ENCODE peak calls at places on chromosomes 16 and 17, in ten cellular contexts. R is SJCRH30, S is pancreas, V is HL-60, U is BJ, X is body of pancreas, E is esophagus squamous epithelium, T is neural progenitor cell, K is GM12865, D is suprapubic skin. N is an unnamed sample.

GRCh38 chr16:56530872-56531271 is 11.0 kb upstream of the BBS2 start:
- DNase-seq in R (no peak), S (no peak), V (no peak), U (no peak), X (no peak), E (no peak), T (no peak), K (no peak), D (no peak), N (no peak)

GRCh38 chr16:55543470-55543869 is 23.0 kb upstream of the CAPNS2 start:
- DNase-seq in R (peak), S (no peak), V (no peak), U (no peak), X (no peak), E (no peak), T (peak), K (no peak), D (no peak), N (peak)

GRCh38 chr17:67017895-67018294 is 26.5 kb upstream of the CACNG1 start:
- DNase-seq in R (no peak), S (no peak), V (no peak), U (no peak), X (no peak), E (no peak), T (no peak), K (no peak), D (no peak), N (peak)

GRCh38 chr17:1787301-1787902 is 25.5 kb downstream of the SERPINF1 start:
- DNase-seq in R (no peak), S (no peak), V (no peak), U (peak), X (peak), E (no peak), T (no peak), K (no peak), D (no peak), N (peak)

GRCh38 chr16:24670623-24671454 is 58.6 kb upstream of the TNRC6A start:
- DNase-seq in R (peak), S (peak), V (no peak), U (no peak), X (peak), E (no peak), T (peak), K (peak), D (no peak), N (peak)

GRCh38 chr16:52592216-52592592 is 45.3 kb upstream of the TOX3 start:
- DNase-seq in R (peak), S (no peak), V (no peak), U (no peak), X (no peak), E (no peak), T (no peak), K (no peak), D (no peak), N (no peak)

GRCh38 chr16:12600536-12601256 is 203.0 kb downstream of the CPPED1 start:
- DNase-seq in R (no peak), S (no peak), V (no peak), U (no peak), X (no peak), E (no peak), T (no peak), K (no peak), D (no peak), N (no peak)

GRCh38 chr17:50472286-50472685 is 3.6 kb upstream of the CHAD start:
- DNase-seq in R (no peak), S (no peak), V (no peak), U (no peak), X (no peak), E (no peak), T (no peak), K (no peak), D (no peak), N (no peak)

GRCh38 chr17:1058423-1059130 is 61.6 kb downstream of the TIMM22 start:
- DNase-seq in R (peak), S (no peak), V (peak), U (no peak), X (no peak), E (no peak), T (peak), K (peak), D (no peak), N (peak)

GRCh38 chr16:11232852-11233726 is 22.9 kb downstream of the SOCS1 start:
- DNase-seq in R (no peak), S (no peak), V (peak), U (no peak), X (no peak), E (no peak), T (no peak), K (peak), D (no peak), N (no peak)

GRCh38 chr16:88264641-88265285 is 118.0 kb upstream of the ZNF469 start:
- DNase-seq in R (peak), S (peak), V (peak), U (peak), X (peak), E (peak), T (peak), K (peak), D (peak), N (peak)

GRCh38 chr16:66728117-66728787 is 23.2 kb downstream of the DYNC1LI2 start:
- DNase-seq in R (peak), S (no peak), V (peak), U (no peak), X (peak), E (no peak), T (peak), K (peak), D (no peak), N (peak)

GRCh38 chr17:44522883-44523671 is 19.9 kb upstream of the GPATCH8 start:
- DNase-seq in R (peak), S (peak), V (peak), U (no peak), X (peak), E (no peak), T (peak), K (peak), D (no peak), N (peak)

GRCh38 chr17:55576237-55576998 is 65.2 kb upstream of the SMIM36 start:
- DNase-seq in R (no peak), S (no peak), V (peak), U (peak), X (no peak), E (no peak), T (no peak), K (peak), D (no peak), N (no peak)

GRCh38 chr16:4392382-4393242 is 21.0 kb downstream of the VASN start:
- DNase-seq in R (no peak), S (no peak), V (no peak), U (no peak), X (peak), E (no peak), T (peak), K (no peak), D (no peak), N (peak)

GRCh38 chr17:13337864-13338371 is 263.8 kb downstream of the HS3ST3A1 start:
- DNase-seq in R (peak), S (no peak), V (peak), U (no peak), X (peak), E (no peak), T (peak), K (peak), D (no peak), N (peak)

GRCh38 chr16:66905633-66906539 is 12.8 kb downstream of the CDH16 start:
- DNase-seq in R (peak), S (peak), V (no peak), U (no peak), X (peak), E (no peak), T (peak), K (peak), D (no peak), N (peak)

GRCh38 chr17:3986939-3987335 is 22.7 kb upstream of the ATP2A3 start:
- DNase-seq in R (no peak), S (no peak), V (no peak), U (no peak), X (no peak), E (no peak), T (no peak), K (no peak), D (no peak), N (no peak)

GRCh38 chr16:84976644-84977400 is 34.5 kb downstream of the ZDHHC7 start:
- DNase-seq in R (no peak), S (peak), V (no peak), U (no peak), X (peak), E (no peak), T (no peak), K (no peak), D (no peak), N (no peak)

GRCh38 chr17:75996665-75997590 is 3.7 kb upstream of the CDK3 start:
- DNase-seq in R (peak), S (peak), V (peak), U (no peak), X (no peak), E (no peak), T (no peak), K (peak), D (no peak), N (no peak)

GRCh38 chr17:44071198-44071520 is 624 bp downstream of the G6PC3 start:
- DNase-seq in R (no peak), S (no peak), V (no peak), U (peak), X (no peak), E (no peak), T (no peak), K (no peak), D (no peak), N (no peak)

GRCh38 chr16:56470232-56470631 is 18.9 kb downstream of the OGFOD1 start:
- DNase-seq in R (no peak), S (no peak), V (no peak), U (no peak), X (no peak), E (no peak), T (no peak), K (no peak), D (no peak), N (no peak)

GRCh38 chr16:74931445-74931844 is 53.5 kb downstream of the WDR59 start:
- DNase-seq in R (no peak), S (no peak), V (no peak), U (no peak), X (no peak), E (no peak), T (no peak), K (peak), D (no peak), N (no peak)

GRCh38 chr17:40554646-40555295 is 10.5 kb downstream of the CCR7 start:
- DNase-seq in R (no peak), S (peak), V (no peak), U (no peak), X (peak), E (no peak), T (no peak), K (peak), D (peak), N (no peak)
- H3K4me3 ChIP-seq in R (no peak), S (no peak), V (no peak), U (no peak), X (no peak), E (no peak), T (no peak), K (no peak), D (no peak), N (no peak)

GRCh38 chr16:51154271-51155171 is 3.5 kb upstream of the SALL1 start:
- DNase-seq in R (no peak), S (no peak), V (no peak), U (no peak), X (no peak), E (no peak), T (peak), K (no peak), D (no peak), N (no peak)
- H3K4me3 ChIP-seq in R (no peak), S (no peak), V (no peak), U (peak), X (no peak), E (no peak), T (peak), K (no peak), D (peak), N (no peak)

DNA sequence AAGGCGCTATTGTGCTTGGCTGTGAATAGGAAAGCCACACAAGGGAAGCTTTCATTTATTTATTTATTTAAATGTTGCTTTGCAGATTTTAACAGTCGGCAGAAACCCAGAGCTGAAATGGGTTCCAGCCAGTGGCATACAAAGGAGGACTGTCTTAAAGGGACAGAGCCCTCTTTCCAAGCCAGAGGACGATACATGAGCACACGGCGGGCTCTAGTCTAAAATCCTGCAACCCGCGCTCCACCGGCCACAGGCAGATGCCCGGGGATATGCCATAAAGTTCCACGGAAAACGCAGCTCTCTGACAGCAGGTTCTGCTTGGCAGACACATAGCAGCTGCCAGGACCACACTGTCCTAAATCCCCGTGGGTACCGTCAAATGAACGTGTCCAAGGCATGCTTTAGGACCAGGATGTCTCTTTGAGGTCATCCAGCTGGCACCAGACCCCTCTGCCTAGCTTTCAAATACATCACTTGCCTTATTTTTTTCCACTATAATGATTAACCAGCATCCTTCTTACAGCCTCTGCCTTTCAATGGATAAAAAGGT is 64.6 kb downstream of the CYTH1 start:
- DNase-seq in R (peak), S (peak), V (no peak), U (no peak), X (peak), E (no peak), T (no peak), K (peak), D (no peak), N (peak)
- H3K4me3 ChIP-seq in R (peak), S (peak), V (no peak), U (peak), X (peak), E (peak), T (peak), K (peak), D (peak), N (peak)

DNA sequence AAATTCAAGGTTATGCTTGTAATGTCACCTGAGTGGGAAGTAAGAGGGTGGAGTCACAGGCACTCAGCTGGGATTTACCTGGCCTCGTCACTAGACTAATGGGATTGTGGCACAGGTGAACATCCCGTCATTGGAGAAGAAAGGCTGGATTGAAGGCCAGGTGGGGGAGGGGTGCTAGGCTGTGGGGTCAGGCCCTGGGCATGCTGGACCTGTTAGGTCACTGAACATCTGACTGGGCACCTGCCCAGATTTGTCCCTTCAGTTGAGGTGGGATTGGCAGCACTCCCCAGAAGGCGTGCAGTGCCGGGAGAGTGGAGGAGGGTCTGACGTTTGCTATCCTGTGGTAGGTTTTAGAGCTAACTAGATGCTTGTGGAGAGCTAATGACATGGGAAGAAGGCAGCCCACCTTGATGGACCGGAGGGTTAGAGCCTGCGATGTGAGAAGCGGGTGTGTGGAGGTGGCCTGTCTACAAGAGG is 161.5 kb upstream of the ZNF267 start:
- DNase-seq in R (no peak), S (no peak), V (no peak), U (no peak), X (peak), E (no peak), T (no peak), K (no peak), D (no peak), N (no peak)
- H3K4me3 ChIP-seq in R (no peak), S (no peak), V (no peak), U (no peak), X (no peak), E (no peak), T (no peak), K (no peak), D (no peak), N (no peak)

DNA sequence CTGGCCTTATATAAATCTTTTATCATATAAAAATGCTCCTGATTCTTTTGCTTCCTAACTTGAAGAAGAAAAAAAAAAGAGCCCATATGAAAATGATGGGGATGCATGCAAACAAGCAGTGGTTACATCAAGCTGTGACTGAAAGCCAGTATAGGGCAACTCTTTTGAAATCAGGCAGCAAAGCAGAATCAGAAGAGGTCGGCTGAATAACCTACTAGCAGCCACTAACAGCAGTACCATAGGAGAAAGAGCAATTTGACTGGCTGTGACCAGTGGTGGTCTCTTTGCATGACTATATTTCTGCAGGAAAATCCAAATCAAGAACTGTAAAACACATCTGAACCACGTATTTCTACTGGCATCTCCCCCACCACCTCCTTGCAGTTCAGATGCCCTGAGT is 161.9 kb upstream of the C17orf78 start:
- DNase-seq in R (no peak), S (no peak), V (no peak), U (no peak), X (no peak), E (no peak), T (no peak), K (no peak), D (no peak), N (no peak)
- H3K4me3 ChIP-seq in R (no peak), S (no peak), V (no peak), U (no peak), X (no peak), E (no peak), T (no peak), K (no peak), D (no peak), N (no peak)

DNA sequence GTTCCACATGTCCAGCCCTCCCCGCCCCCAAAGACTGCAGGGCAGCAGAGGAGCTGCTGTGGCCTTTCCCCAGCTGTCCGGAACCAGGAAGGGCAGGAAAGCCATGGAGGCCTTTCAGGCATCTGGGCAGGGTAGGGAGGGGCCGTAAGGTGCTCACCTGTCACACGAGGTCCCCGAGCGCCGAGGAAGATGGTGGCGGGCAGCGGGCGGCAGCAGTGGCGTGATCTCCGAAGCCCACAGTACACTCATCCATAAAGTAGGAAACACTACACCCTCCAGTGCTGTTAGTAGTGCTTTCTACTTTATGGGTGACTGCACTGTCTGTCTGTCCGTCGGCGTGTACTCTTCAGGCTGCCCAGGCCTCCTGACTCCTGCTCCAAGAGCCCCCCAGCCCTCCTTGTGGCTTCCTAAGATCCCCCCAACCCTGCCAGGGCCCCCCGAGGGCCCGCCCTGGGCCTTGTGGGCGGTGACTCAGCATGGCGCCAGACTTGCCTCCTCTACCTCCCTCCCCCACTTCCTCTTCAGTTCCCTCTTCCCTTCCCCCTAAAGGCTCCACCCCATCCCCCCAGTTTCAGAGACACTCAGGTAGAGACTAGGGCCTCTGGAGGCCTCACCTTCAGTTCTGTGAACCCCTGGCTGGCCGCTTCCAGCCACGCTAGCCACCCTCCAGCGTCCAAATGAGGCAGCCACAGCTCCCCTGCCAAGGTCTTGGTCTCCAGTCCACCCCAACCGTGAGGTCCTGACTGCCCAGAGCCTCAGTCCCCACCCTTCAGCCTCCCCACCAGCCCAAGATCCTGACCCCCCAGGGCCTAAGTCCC is 2.6 kb upstream of the TSPOAP1 start:
- DNase-seq in R (no peak), S (no peak), V (peak), U (no peak), X (no peak), E (no peak), T (no peak), K (peak), D (no peak), N (no peak)
- H3K4me3 ChIP-seq in R (no peak), S (no peak), V (peak), U (no peak), X (peak), E (peak), T (no peak), K (peak), D (peak), N (no peak)

DNA sequence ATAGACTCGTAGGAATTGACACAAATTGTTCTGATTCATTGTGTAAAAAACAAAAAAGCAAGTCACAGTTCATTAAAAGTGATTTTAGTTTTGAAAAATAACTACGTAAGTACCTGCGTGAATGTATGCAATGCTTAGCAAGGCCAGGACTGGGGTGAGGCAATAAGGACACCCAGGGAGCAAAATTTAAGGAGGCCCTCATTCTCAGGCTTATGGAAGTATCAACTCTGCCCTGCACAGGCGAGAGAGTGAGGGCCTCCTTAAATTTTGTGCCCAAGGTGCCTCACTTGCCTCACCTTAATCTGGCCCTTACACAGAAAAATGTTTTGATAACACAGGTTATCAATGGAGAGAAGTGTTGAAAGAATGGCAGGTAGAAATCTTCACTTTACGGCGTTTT is 31.4 kb downstream of the NOG start:
- DNase-seq in R (no peak), S (no peak), V (no peak), U (no peak), X (no peak), E (no peak), T (no peak), K (no peak), D (no peak), N (no peak)
- H3K4me3 ChIP-seq in R (no peak), S (no peak), V (no peak), U (no peak), X (no peak), E (no peak), T (no peak), K (no peak), D (no peak), N (no peak)

GRCh38 chr16:8623634-8624033 is 2.1 kb downstream of the METTL22 start:
- DNase-seq in R (no peak), S (no peak), V (no peak), U (no peak), X (no peak), E (no peak), T (no peak), K (no peak), D (no peak), N (no peak)
- H3K4me3 ChIP-seq in R (no peak), S (no peak), V (no peak), U (no peak), X (no peak), E (no peak), T (no peak), K (no peak), D (no peak), N (no peak)

DNA sequence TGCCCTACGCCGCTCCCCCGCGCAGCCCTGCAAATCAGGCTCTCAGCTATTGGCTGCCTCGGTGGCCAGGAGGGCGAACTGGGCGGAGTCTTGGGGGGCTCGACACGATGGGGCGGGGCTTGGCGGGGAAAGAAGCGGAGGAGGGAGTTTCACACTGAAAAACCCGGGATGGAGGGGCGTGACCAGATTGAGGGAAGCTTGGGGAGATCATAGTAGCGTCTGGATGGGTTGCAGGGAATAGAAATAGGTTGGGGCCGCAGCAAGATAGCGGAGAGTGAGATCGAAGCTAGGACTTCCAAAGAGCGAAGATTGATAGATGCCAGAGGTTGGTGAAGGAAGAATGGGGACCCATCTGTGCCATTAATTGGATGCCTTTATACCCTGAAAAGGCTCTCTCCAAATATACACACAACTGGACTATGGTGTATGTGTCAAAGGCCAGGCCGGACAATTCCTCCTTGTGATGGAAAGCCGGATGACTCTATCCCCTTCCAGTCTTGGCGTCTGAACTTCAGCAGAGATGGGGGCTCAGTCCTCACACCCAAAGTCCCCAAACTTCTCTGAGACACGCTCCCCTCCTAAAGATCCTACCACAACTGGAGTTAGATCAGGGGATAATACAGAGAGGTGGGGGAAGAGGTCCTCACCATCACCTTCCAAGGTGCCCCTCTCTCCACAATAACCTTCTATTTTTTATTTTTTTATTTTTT is 384 bp upstream of the STAC2 start:
- DNase-seq in R (peak), S (no peak), V (no peak), U (no peak), X (peak), E (no peak), T (peak), K (no peak), D (no peak), N (peak)
- H3K4me3 ChIP-seq in R (peak), S (no peak), V (no peak), U (peak), X (no peak), E (no peak), T (peak), K (no peak), D (peak), N (peak)

N was measured in BE2C.